ENCODE peak calls at places on chromosomes 16 and 17, in four cellular contexts. X is HTR-8/SVneo, Z is tibial artery, U is activated T-helper 1 cell treated with Interleukin-2 at 50 U/mL for 16 hours. Q is an unnamed sample.

GRCh38 chr17:82693168-82693867 is 5.2 kb downstream of the RAB40B start:
- DNase-seq in X (no peak), Z (no peak), U (no peak), Q (no peak)

GRCh38 chr16:30934827-30935557 is 11.6 kb downstream of the FBXL19 start:
- DNase-seq in X (peak), Z (no peak), U (no peak), Q (no peak)

GRCh38 chr17:9571201-9571600 is 4.4 kb downstream of the STX8 start:
- DNase-seq in X (no peak), Z (no peak), U (no peak), Q (no peak)

GRCh38 chr17:29590979-29591736 is 1.7 kb upstream of the GIT1 start:
- DNase-seq in X (peak), Z (no peak), U (no peak), Q (no peak)

GRCh38 chr17:68288804-68289203 is 2.1 kb downstream of the SLC16A6 start:
- DNase-seq in X (no peak), Z (no peak), U (no peak), Q (no peak)

GRCh38 chr17:2580641-2581040 is 12.8 kb upstream of the PAFAH1B1 start:
- DNase-seq in X (no peak), Z (no peak), U (no peak), Q (no peak)

GRCh38 chr16:1979271-1980025 is 1.8 kb downstream of the NOXO1 start:
- DNase-seq in X (no peak), Z (no peak), U (no peak), Q (no peak)

GRCh38 chr16:53098526-53099317 is 43.9 kb downstream of the CHD9 start:
- DNase-seq in X (peak), Z (peak), U (peak), Q (peak)

GRCh38 chr16:17921357-17921978 is 415.1 kb downstream of the NPIPA8 start:
- DNase-seq in X (no peak), Z (no peak), U (peak), Q (peak)

GRCh38 chr17:73091770-73092517 is 544 bp downstream of the SLC39A11 start:
- DNase-seq in X (peak), Z (no peak), U (no peak), Q (no peak)